ENCODE peak calls at places on chromosomes 3 and 15, in five cellular contexts. F, Y, N, G and A are unnamed samples.

GRCh38 chr15:32029409-32029861 is 880 bp upstream of the CHRNA7 start:
- DNase-seq in F (peak; percentile 41), N (no peak), G (no peak), Y (peak; percentile 71), A (no peak)

GRCh38 chr3:193868590-193868989 is 267.4 kb upstream of the HES1 start:
- DNase-seq in Y (no peak), N (no peak), G (no peak), F (no peak), A (no peak)

GRCh38 chr3:31472479-31473390 is 60.0 kb upstream of the STT3B start:
- DNase-seq in G (peak; percentile 42), F (no peak), Y (no peak), N (no peak), A (no peak)

GRCh38 chr3:149077638-149078037 is 8.7 kb downstream of the HLTF start:
- DNase-seq in G (peak; percentile 86), Y (no peak), F (no peak), N (no peak), A (peak; percentile 49)

GRCh38 chr3:173826901-173827609 is 429.5 kb downstream of the NLGN1 start:
- DNase-seq in G (peak; percentile 6), F (no peak), N (no peak), Y (no peak), A (peak; percentile 88)

GRCh38 chr3:127679534-127680145 is 6.9 kb downstream of the ABTB1 start:
- DNase-seq in F (no peak), Y (peak; percentile 63), G (no peak), N (no peak), A (no peak)

GRCh38 chr15:40146037-40146436 is 14.8 kb upstream of the BUB1B start:
- DNase-seq in F (no peak), G (peak; percentile 33), N (no peak), Y (no peak), A (peak; percentile 28)

GRCh38 chr15:75149911-75150709 is 51.6 kb upstream of the C15orf39 start:
- DNase-seq in G (peak; percentile 66), Y (no peak), F (no peak), N (no peak), A (no peak)

GRCh38 chr3:182962162-182962561 is 18.2 kb downstream of the DCUN1D1 start:
- DNase-seq in Y (no peak), N (no peak), G (no peak), F (no peak), A (no peak)

GRCh38 chr15:62736756-62737155 is 305.8 kb upstream of the TPM1 start:
- DNase-seq in Y (no peak), N (no peak), F (no peak), G (no peak), A (no peak)

GRCh38 chr3:173001622-173002021 is 139.4 kb downstream of the SPATA16 start:
- DNase-seq in G (no peak), F (no peak), N (no peak), Y (no peak), A (no peak)

GRCh38 chr3:150225986-150226385 is 182.1 kb upstream of the TSC22D2 start:
- DNase-seq in G (no peak), Y (no peak), F (no peak), N (no peak), A (no peak)

GRCh38 chr15:40137907-40138570 is 22.8 kb upstream of the BUB1B start:
- DNase-seq in N (no peak), F (no peak), Y (no peak), G (no peak), A (no peak)

GRCh38 chr3:164470471-164470870 is 607.8 kb downstream of the SI start:
- DNase-seq in Y (no peak), F (no peak), N (peak; percentile 7), G (no peak), A (no peak)

GRCh38 chr15:48565560-48566482 is 79.7 kb downstream of the FBN1 start:
- DNase-seq in Y (no peak), N (no peak), G (peak; percentile 92), F (no peak), A (peak; percentile 61)

GRCh38 chr3:143559291-143559690 is 289.0 kb downstream of the SLC9A9 start:
- DNase-seq in F (no peak), N (no peak), Y (no peak), G (no peak), A (no peak)

GRCh38 chr3:197227780-197228574 is 70.4 kb downstream of the DLG1 start:
- DNase-seq in F (no peak), Y (no peak), N (no peak), G (no peak), A (no peak)

GRCh38 chr3:128650096-128651050 is at the start of gene RPN1:
- DNase-seq in Y (peak; percentile 94), F (peak; percentile 88), N (peak; percentile 57), G (peak; percentile 98), A (peak; percentile 98)

GRCh38 chr3:29186982-29187718 is 93.7 kb upstream of the RBMS3 start:
- DNase-seq in Y (no peak), N (no peak), F (no peak), G (peak; percentile 77), A (peak; percentile 12)

GRCh38 chr3:131283862-131284261 is 97.7 kb upstream of the NUDT16 start:
- DNase-seq in N (no peak), F (no peak), Y (no peak), G (no peak), A (no peak)

GRCh38 chr3:186221733-186222378 is 113.0 kb upstream of the ETV5 start:
- DNase-seq in N (no peak), F (no peak), G (no peak), Y (no peak), A (no peak)

GRCh38 chr3:58471025-58471887 is 20.6 kb upstream of the KCTD6 start:
- DNase-seq in Y (no peak), G (peak; percentile 75), F (no peak), N (no peak), A (no peak)

GRCh38 chr3:132342615-132343014 is 25.4 kb downstream of the ACP3 start:
- DNase-seq in G (no peak), Y (no peak), F (no peak), N (no peak), A (no peak)

GRCh38 chr3:131526801-131527347 is 24.1 kb upstream of the MRPL3 start:
- DNase-seq in Y (peak; percentile 95), N (no peak), F (peak; percentile 42), G (peak; percentile 11), A (peak; percentile 51)

GRCh38 chr3:193744822-193745684 is 152.0 kb downstream of the OPA1 start:
- DNase-seq in F (no peak), Y (no peak), G (peak; percentile 83), N (no peak), A (peak; percentile 76)

GRCh38 chr15:83207622-83208356 is at the start of gene HDGFL3:
- DNase-seq in G (peak; percentile 66), F (peak; percentile 67), N (no peak), Y (peak; percentile 77), A (peak; percentile 38)

GRCh38 chr3:171525437-171525836 is 65.2 kb upstream of the TNIK start:
- DNase-seq in F (no peak), G (peak; percentile 13), Y (no peak), N (no peak), A (no peak)

GRCh38 chr15:39887832-39888231 is 32.2 kb downstream of the GPR176 start:
- DNase-seq in G (peak; percentile 69), F (no peak), N (no peak), Y (peak; percentile 47), A (no peak)

GRCh38 chr15:78051622-78052405 is 25.7 kb downstream of the TBC1D2B start:
- DNase-seq in F (no peak), Y (no peak), G (no peak), N (no peak), A (peak; percentile 86)
- H3K4me2 ChIP-seq in F (no peak overlapping the region), Y (no peak overlapping the region), G (no peak overlapping the region), N (no peak overlapping the region), A (no peak overlapping the region)

GRCh38 chr3:13152826-13153710 is 79.8 kb upstream of the IQSEC1 start:
- DNase-seq in N (no peak), Y (peak; percentile 47), F (no peak), G (no peak), A (no peak)
- H2BK12ac ChIP-seq in N (no peak overlapping the region), Y (no peak overlapping the region), F (no peak overlapping the region), G (no peak overlapping the region), A (no peak overlapping the region)

GRCh38 chr15:49624046-49624445 is 3.2 kb downstream of the DTWD1 start:
- DNase-seq in Y (no peak), G (peak; percentile 68), N (no peak), F (no peak), A (no peak)

GRCh38 chr15:49625460-49626036 is 4.7 kb downstream of the DTWD1 start:
- DNase-seq in F (no peak), Y (peak; percentile 35), G (no peak), N (no peak), A (no peak)

GRCh38 chr15:49628379-49628778 is 7.5 kb downstream of the DTWD1 start:
- DNase-seq in N (no peak), Y (no peak), G (peak; percentile 37), F (no peak), A (no peak)

GRCh38 chr15:49622561-49622960 is 1.7 kb downstream of the DTWD1 start:
- DNase-seq in Y (no peak), N (no peak), G (peak; percentile 27), F (no peak), A (no peak)

DNA sequence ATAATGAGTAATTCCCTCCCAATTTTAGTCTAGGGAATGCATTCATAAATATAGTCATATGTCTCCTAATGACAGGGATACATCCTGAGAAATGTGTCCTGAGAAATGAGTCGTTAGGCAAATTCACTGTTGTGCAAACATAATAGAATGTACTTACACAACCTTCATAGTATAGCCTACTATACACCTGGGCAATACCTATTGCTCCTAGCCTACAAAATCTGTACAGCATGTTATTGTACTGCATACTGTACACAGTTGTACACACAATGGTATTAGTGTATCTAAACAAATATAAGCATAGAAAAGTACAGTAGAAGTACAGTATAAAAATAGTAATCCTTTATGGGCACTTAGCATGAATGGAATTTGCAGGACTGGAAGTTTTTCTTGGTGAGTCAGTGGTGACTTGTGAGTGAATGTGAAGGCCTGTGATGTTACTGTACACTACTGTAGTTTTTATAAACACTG is 6.6 kb downstream of the DTWD1 start:
- DNase-seq in Y (no peak), F (no peak), G (peak; percentile 84), N (no peak), A (peak; percentile 76)
- H2BK120ac ChIP-seq in Y (no peak overlapping the region), F (no peak overlapping the region), G (no peak overlapping the region), N (no peak overlapping the region), A (no peak overlapping the region)

DNA sequence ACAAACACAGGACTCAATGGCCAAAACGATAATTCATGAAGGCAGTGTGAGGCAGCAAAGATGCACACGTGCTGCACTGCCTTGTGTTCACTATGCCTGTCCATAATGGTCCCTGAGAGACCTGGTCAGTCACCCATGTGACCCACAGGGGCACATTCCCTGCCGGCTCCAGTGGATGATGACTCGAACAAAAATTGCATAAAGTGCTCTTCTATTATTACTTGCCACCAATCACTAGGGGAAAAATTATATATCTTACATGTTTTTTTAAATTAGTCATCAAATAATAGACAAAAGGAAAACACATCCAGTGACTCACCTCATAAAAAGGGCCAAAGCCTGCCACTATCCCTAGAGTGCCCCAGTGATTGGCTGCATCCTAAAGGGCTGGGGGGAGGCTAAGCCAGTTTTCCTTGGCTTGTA is 47.5 kb downstream of the UBP1 start:
- DNase-seq in Y (no peak), F (no peak), N (no peak), G (peak; percentile 59), A (no peak)
- H3K4me2 ChIP-seq in Y (no peak overlapping the region), F (no peak overlapping the region), N (no peak overlapping the region), G (no peak overlapping the region), A (no peak overlapping the region)